ENCODE peak calls at places on chromosomes 3 and 15, in five cellular contexts. W is SJSA1, C is upper lobe of right lung, Z is fibroblast of lung, K is GM23248. N is an unnamed sample.

GRCh38 chr3:123159926-123160635 is 41.7 kb upstream of the SEC22A start:
- DNase-seq in W (no peak), C (no peak), Z (peak; percentile 54), K (peak; percentile 77), N (no peak)

GRCh38 chr3:160885791-160886286 is 129.8 kb downstream of the PPM1L start:
- DNase-seq in W (peak; percentile 2), C (peak; percentile 65), Z (peak; percentile 72), K (peak; percentile 22), N (no peak)

GRCh38 chr15:64894395-64895056 is 17.2 kb upstream of the ANKDD1A start:
- DNase-seq in W (no peak), C (no peak), Z (no peak), K (no peak), N (peak; percentile 68)

GRCh38 chr3:159926573-159926972 is 62.1 kb upstream of the IL12A start:
- DNase-seq in W (no peak), C (no peak), Z (no peak), K (no peak), N (no peak)

GRCh38 chr3:169394316-169394715 is 269.2 kb downstream of the MECOM start:
- DNase-seq in W (no peak), C (no peak), Z (no peak), K (no peak), N (no peak)

GRCh38 chr3:194690501-194691372 is 5.1 kb downstream of the FAM43A start:
- DNase-seq in W (no peak), C (no peak), Z (peak; percentile 32), K (no peak), N (no peak)

GRCh38 chr15:81050806-81051205 is 50.1 kb downstream of the TLNRD1 start:
- DNase-seq in W (no peak), C (no peak), Z (no peak), K (no peak), N (no peak)

GRCh38 chr3:157023211-157023610 is 136.7 kb downstream of the CCNL1 start:
- DNase-seq in W (no peak), C (no peak), Z (peak; percentile 74), K (no peak), N (no peak)

GRCh38 chr3:46695962-46696922 is 2.8 kb upstream of the ALS2CL start:
- DNase-seq in W (no peak), C (no peak), Z (peak; percentile 16), K (peak; percentile 81), N (peak; percentile 88)

GRCh38 chr3:71050133-71050520 is 533.4 kb downstream of the FOXP1 start:
- DNase-seq in W (peak; percentile 53), C (no peak), Z (peak; percentile 89), K (no peak), N (no peak)

GRCh38 chr3:45976191-45977091 is 19.2 kb downstream of the FYCO1 start:
- DNase-seq in W (no peak), C (no peak), Z (no peak), K (no peak), N (no peak)

GRCh38 chr15:70029297-70029701 is 68.4 kb downstream of the TLE3 start:
- DNase-seq in W (no peak), C (peak; percentile 41), Z (no peak), K (no peak), N (no peak)

GRCh38 chr3:72973031-72973723 is 23.4 kb upstream of the PPP4R2 start:
- DNase-seq in W (no peak), C (no peak), Z (no peak), K (no peak), N (no peak)

GRCh38 chr3:16818945-16819344 is 65.8 kb upstream of the PLCL2 start:
- DNase-seq in W (no peak), C (no peak), Z (no peak), K (no peak), N (no peak)

GRCh38 chr15:27059610-27060202 is 88.7 kb downstream of the GABRG3 start:
- DNase-seq in W (peak; percentile 2), C (no peak), Z (peak; percentile 30), K (peak; percentile 47), N (no peak)

GRCh38 chr3:105611304-105612192 is 244.8 kb downstream of the ALCAM start:
- DNase-seq in W (no peak), C (no peak), Z (no peak), K (no peak), N (no peak)

GRCh38 chr3:85589145-85589544 is 630.4 kb downstream of the CADM2 start:
- DNase-seq in W (peak; percentile 28), C (no peak), Z (peak; percentile 99), K (peak; percentile 22), N (no peak)

GRCh38 chr3:45985532-45986302 is 9.9 kb downstream of the FYCO1 start:
- DNase-seq in W (no peak), C (no peak), Z (no peak), K (peak; percentile 75), N (no peak)

GRCh38 chr3:52742418-52743041 is 28.2 kb downstream of the NEK4 start:
- DNase-seq in W (peak; percentile 23), C (no peak), Z (peak; percentile 27), K (peak; percentile 43), N (no peak)

GRCh38 chr3:177516130-177517011 is 319.1 kb upstream of the TBL1XR1 start:
- DNase-seq in W (peak; percentile 25), C (no peak), Z (peak; percentile 99), K (peak; percentile 39), N (no peak)

GRCh38 chr15:69132935-69133861 is 27.2 kb upstream of the GLCE start:
- DNase-seq in W (no peak), C (no peak), Z (no peak), K (no peak), N (no peak)

GRCh38 chr15:78633348-78633747 is 7.7 kb downstream of the CHRNB4 start:
- DNase-seq in W (no peak), C (no peak), Z (no peak), K (no peak), N (no peak)

GRCh38 chr15:100241572-100242479 is 99.9 kb downstream of the ADAMTS17 start:
- DNase-seq in W (no peak), C (no peak), Z (peak; percentile 86), K (peak; percentile 23), N (no peak)

GRCh38 chr3:16668776-16669545 is 63.7 kb upstream of the DAZL start:
- DNase-seq in W (no peak), C (no peak), Z (no peak), K (no peak), N (no peak)

GRCh38 chr3:60919296-60919695 is 332.0 kb downstream of the FHIT start:
- DNase-seq in W (no peak), C (no peak), Z (no peak), K (no peak), N (no peak)

GRCh38 chr15:75031773-75032302 is 8.4 kb downstream of the PPCDC start:
- DNase-seq in W (peak; percentile 17), C (no peak), Z (no peak), K (no peak), N (no peak)

GRCh38 chr15:75033809-75034208 is 10.4 kb downstream of the PPCDC start:
- DNase-seq in W (no peak), C (no peak), Z (no peak), K (no peak), N (no peak)

GRCh38 chr15:75036269-75036668 is 12.9 kb downstream of the PPCDC start:
- DNase-seq in W (peak; percentile 58), C (no peak), Z (no peak), K (peak; percentile 30), N (no peak)

GRCh38 chr15:75032391-75032790 is 9.0 kb downstream of the PPCDC start:
- DNase-seq in W (no peak), C (no peak), Z (no peak), K (no peak), N (no peak)

GRCh38 chr15:75034615-75035014 is 11.2 kb downstream of the PPCDC start:
- DNase-seq in W (no peak), C (no peak), Z (no peak), K (no peak), N (no peak)
- H3K4me1 ChIP-seq in W (peaks cover 57% of the 10 kb centered on the region), C (peaks cover 27% of the 10 kb centered on the region), Z (peaks cover 8% of the 10 kb centered on the region), K (peaks cover 14% of the 10 kb centered on the region), N (no peaks in the 10 kb centered on the region)

GRCh38 chr3:181719298-181719859 is 7.7 kb downstream of the SOX2 start:
- DNase-seq in W (no peak), C (no peak), Z (peak; percentile 58), K (no peak), N (no peak)
- H3K27me3 ChIP-seq in W (no peaks in the 10 kb centered on the region), C (peaks cover 100% of the 10 kb centered on the region), Z (peaks cover 33% of the 10 kb centered on the region), K (peaks cover 96% of the 10 kb centered on the region), N (peaks cover 4% of the 10 kb centered on the region)

DNA sequence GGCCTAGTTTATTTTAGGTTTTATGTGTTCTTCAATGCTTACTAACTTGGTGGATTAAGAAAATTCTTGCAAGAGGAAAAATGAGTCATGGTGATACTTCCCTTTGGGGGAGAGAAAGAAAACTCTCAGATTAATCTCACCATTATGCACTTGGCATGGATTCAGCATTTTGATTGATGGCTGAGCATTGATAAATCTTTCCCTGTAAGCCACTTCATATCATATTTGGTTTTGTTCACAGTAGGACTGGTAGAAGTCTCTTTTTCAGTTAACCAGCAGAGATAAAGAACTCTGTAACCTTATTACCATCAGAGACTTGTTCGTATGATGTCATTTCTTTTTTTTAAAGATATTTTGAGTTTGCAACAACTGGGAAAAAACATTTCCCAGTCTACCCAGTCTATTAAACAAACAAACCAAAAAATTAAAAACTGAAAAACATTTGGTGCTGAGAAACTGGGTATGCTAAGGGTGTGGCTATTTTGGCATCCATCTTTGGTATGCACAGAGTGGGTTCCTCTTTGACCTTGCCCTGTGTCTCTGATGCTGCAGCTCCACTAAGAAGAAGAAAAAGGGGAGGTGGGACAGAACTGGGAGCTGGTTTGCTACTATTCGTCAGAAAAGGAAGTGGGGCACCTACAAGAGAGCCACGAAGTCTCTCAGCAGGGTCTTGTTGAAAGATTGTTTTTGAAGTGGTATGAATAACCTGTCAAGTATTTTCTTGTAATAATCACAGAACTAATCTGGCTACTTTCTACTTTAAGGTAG is 17.2 kb downstream of the TMOD3 start:
- DNase-seq in W (peak; percentile 80), C (no peak), Z (peak; percentile 83), K (peak; percentile 86), N (no peak)
- H3K4me1 ChIP-seq in W (peaks cover 60% of the 10 kb centered on the region), C (peaks cover 90% of the 10 kb centered on the region), Z (peaks cover 19% of the 10 kb centered on the region), K (peaks cover 63% of the 10 kb centered on the region), N (peaks cover 16% of the 10 kb centered on the region)

GRCh38 chr3:173465112-173465511 is 67.6 kb downstream of the NLGN1 start:
- DNase-seq in W (no peak), C (no peak), Z (peak; percentile 83), K (peak; percentile 85), N (no peak)

GRCh38 chr3:173463250-173463649 is 65.7 kb downstream of the NLGN1 start:
- DNase-seq in W (no peak), C (no peak), Z (no peak), K (no peak), N (no peak)

GRCh38 chr3:173467501-173467900 is 70.0 kb downstream of the NLGN1 start:
- DNase-seq in W (no peak), C (no peak), Z (no peak), K (peak; percentile 24), N (no peak)

DNA sequence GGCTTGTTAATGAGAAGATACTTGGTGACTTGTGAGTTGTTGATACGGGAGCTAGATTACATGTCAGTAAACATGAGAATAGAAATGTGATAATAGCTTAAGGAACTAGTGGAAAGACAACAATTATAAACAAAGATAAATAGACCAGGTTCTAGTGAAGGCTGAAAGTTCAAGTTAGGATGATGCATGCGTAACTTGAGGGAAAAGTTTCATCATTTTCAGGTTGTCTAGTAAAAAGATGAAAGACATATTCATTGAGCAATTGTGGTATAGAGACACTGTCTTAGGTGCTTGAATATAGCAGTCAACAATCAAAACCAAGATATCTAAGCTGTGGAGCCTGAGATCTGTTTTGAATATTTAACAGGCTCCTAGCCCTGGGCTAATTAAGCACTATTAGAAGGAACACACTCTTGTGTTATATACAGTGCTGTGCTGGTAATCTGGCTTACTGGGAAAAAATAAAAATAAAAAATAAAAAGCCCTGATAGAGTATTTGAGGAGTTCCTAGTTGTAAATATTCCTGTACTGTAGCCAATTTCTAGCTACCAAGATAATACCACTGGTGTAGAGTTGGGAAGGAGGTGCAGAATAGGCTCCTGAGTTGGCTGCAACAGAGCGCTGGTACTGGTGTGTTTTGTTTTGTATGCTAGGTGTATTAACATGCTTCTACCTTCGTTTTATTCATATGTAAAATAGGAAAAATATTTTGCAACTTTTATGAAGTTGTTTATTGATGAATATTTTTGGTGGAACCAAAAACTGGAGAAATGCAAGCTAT is 68.5 kb downstream of the NLGN1 start:
- DNase-seq in W (no peak), C (no peak), Z (no peak), K (no peak), N (no peak)
- H3K27me3 ChIP-seq in W (no peaks in the 10 kb centered on the region), C (no peaks in the 10 kb centered on the region), Z (no peaks in the 10 kb centered on the region), K (no peaks in the 10 kb centered on the region), N (no peaks in the 10 kb centered on the region)